ENCODE peak calls at places on chromosomes 2 and 18, in nine cellular contexts. R is GM23248, X is MM.1S, U is OCI-LY7, S is PC-3, Y is HCT116, W is SK-N-SH, I is hepatocyte, B is GM23338. N is an unnamed sample.

GRCh38 chr2:101152195-101153076 is 1.3 kb upstream of the TBC1D8 start:
- DNase-seq in U (peak; percentile 33), X (peak; percentile 83), B (peak; percentile 76), W (peak; percentile 47), R (peak; percentile 61), S (peak; percentile 60), I (peak; percentile 63), Y (peak; percentile 40), N (peak; percentile 74)

GRCh38 chr2:105330681-105331375 is 1.3 kb upstream of the TGFBRAP1 start:
- DNase-seq in X (no peak), B (no peak), Y (no peak), U (no peak), I (peak; percentile 31), R (no peak), W (no peak), S (peak; percentile 60), N (no peak)

GRCh38 chr2:675982-676646 is 1.1 kb downstream of the TMEM18 start:
- DNase-seq in Y (no peak), U (no peak), S (peak; percentile 88), B (peak; percentile 79), R (peak; percentile 96), X (peak; percentile 51), W (peak; percentile 66), I (peak; percentile 87), N (peak; percentile 80)

GRCh38 chr2:40209728-40210127 is 242.2 kb downstream of the SLC8A1 start:
- DNase-seq in X (no peak), S (no peak), B (no peak), I (no peak), U (no peak), R (no peak), W (no peak), Y (no peak), N (no peak)

GRCh38 chr18:32550958-32551357 is 80.3 kb upstream of the GAREM1 start:
- DNase-seq in W (no peak), B (peak; percentile 88), I (peak; percentile 31), Y (peak; percentile 23), S (no peak), U (no peak), R (no peak), X (no peak), N (peak; percentile 68)

GRCh38 chr18:61554117-61554776 is 221.0 kb downstream of the CDH20 start:
- DNase-seq in R (no peak), S (no peak), W (no peak), B (peak; percentile 22), I (no peak), X (no peak), U (no peak), Y (no peak), N (no peak)

GRCh38 chr2:88667219-88667618 is 24.3 kb upstream of the RPIA start:
- DNase-seq in W (no peak), Y (no peak), S (no peak), R (no peak), B (peak; percentile 40), U (no peak), I (no peak), X (peak; percentile 18), N (no peak)

GRCh38 chr18:36419913-36420531 is 122.5 kb downstream of the FHOD3 start:
- DNase-seq in S (peak; percentile 51), X (peak; percentile 34), U (peak; percentile 1), W (no peak), B (peak; percentile 43), I (peak; percentile 28), R (peak; percentile 45), Y (peak; percentile 60), N (no peak)

GRCh38 chr2:241467777-241468570 is 40.4 kb downstream of the STK25 start:
- DNase-seq in R (no peak), W (no peak), S (no peak), Y (no peak), I (no peak), U (no peak), B (no peak), X (no peak), N (no peak)

GRCh38 chr2:101149241-101150192 is 1.7 kb downstream of the TBC1D8 start:
- DNase-seq in S (peak; percentile 70), I (peak; percentile 30), X (no peak), U (no peak), Y (no peak), R (no peak), W (no peak), B (peak; percentile 32), N (no peak)

GRCh38 chr18:40325988-40326387 is 1629.0 kb upstream of the PIK3C3 start:
- DNase-seq in U (no peak), Y (no peak), R (no peak), X (no peak), B (no peak), I (no peak), W (no peak), S (no peak), N (no peak)

GRCh38 chr2:127637725-127638252 is 8.2 kb upstream of the GPR17 start:
- DNase-seq in Y (peak; percentile 13), W (no peak), U (no peak), I (peak; percentile 58), B (peak; percentile 82), R (peak; percentile 90), X (no peak), S (peak; percentile 97), N (peak; percentile 28)

GRCh38 chr18:5628512-5629255 is 84.9 kb upstream of the EPB41L3 start:
- DNase-seq in S (peak; percentile 8), R (peak; percentile 65), Y (no peak), B (peak; percentile 63), I (peak; percentile 70), W (peak; percentile 53), U (no peak), X (peak; percentile 29), N (peak; percentile 71)

GRCh38 chr2:8193686-8194615 is 487.9 kb upstream of the ID2 start:
- DNase-seq in W (no peak), Y (no peak), X (no peak), S (no peak), U (no peak), R (no peak), I (no peak), B (peak; percentile 69), N (peak; percentile 89)
- TF ChIP-seq EZH2phosphoT487 in W (no peak), Y (no peak), X (no peak), S (no peak), U (no peak), R (no peak), I (no peak), B (no peak), N (peak; percentile 94)

DNA sequence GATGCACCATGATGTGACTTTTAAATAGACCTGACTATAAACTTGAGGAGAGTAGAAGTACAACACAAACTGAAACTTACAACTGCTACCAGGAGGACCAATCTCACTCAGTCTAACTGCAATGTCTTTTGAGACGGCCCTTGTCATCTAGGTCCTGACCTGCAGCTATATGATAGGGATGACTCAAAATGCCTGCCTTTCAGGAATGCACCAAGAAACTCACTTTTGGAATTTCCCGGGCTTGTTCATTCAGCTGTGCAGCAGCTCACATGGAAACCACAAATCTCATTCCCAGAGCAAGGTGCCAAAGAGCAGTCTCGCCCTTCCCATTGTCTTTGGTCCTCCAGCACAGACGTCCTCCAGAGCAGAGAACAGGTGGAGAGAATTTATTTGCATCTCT is 113.7 kb downstream of the SPOPL start:
- DNase-seq in U (no peak), X (no peak), Y (no peak), W (no peak), I (no peak), R (peak; percentile 14), S (peak; percentile 83), B (no peak), N (no peak)
- TF ChIP-seq EZH2phosphoT487 in U (no peak), X (no peak), Y (no peak), W (no peak), I (no peak), R (no peak), S (no peak), B (no peak), N (no peak)

GRCh38 chr2:29459445-29460179 is 344.4 kb downstream of the CLIP4 start:
- DNase-seq in U (no peak), S (peak; percentile 67), X (no peak), Y (no peak), B (no peak), I (peak; percentile 29), R (peak; percentile 90), W (no peak), N (no peak)

GRCh38 chr2:29455202-29455885 is 340.1 kb downstream of the CLIP4 start:
- DNase-seq in R (peak; percentile 32), I (no peak), S (no peak), W (no peak), X (no peak), Y (no peak), B (no peak), U (no peak), N (no peak)

GRCh38 chr2:29452036-29452435 is 336.8 kb downstream of the CLIP4 start:
- DNase-seq in B (no peak), U (no peak), W (no peak), R (no peak), S (no peak), X (no peak), I (no peak), Y (no peak), N (no peak)

GRCh38 chr2:29460191-29460590 is 345.0 kb downstream of the CLIP4 start:
- DNase-seq in U (no peak), B (no peak), W (no peak), R (no peak), S (no peak), Y (no peak), I (no peak), X (no peak), N (no peak)

GRCh38 chr2:29456429-29456828 is 341.2 kb downstream of the CLIP4 start:
- DNase-seq in B (no peak), W (no peak), R (no peak), S (no peak), I (no peak), X (no peak), Y (no peak), U (no peak), N (no peak)
- TF ChIP-seq EZH2phosphoT487 in B (no peak), W (no peak), R (no peak), S (no peak), I (no peak), X (no peak), Y (no peak), U (no peak), N (no peak)

GRCh38 chr18:54228364-54228763 is 3.9 kb upstream of the MBD2 start:
- DNase-seq in S (no peak), I (peak; percentile 13), U (no peak), W (no peak), Y (no peak), R (no peak), X (no peak), B (no peak), N (no peak)
- TF ChIP-seq EZH2phosphoT487 in S (no peak), I (no peak), U (no peak), W (no peak), Y (no peak), R (no peak), X (no peak), B (no peak), N (no peak)